ENCODE peak calls at places on chromosomes 16 and 17, in four cellular contexts. One of them, this sample, is unnamed.

GRCh38 chr17:74210191-74211140 is 2.9 kb upstream of the TTYH2 start:
- DNase-seq in heart left ventricle: peak; percentile 60
- DNase-seq in fibroblast of lung: peak; percentile 62
- DNase-seq in left lung: peak; percentile 64
- DNase-seq in this sample: peak; percentile 70

GRCh38 chr16:54657058-54657708 is 273.5 kb upstream of the IRX5 start:
- DNase-seq in fibroblast of lung: no peak
- DNase-seq in heart left ventricle: no peak
- DNase-seq in left lung: peak; percentile 43
- DNase-seq in this sample: peak; percentile 41

GRCh38 chr17:43226393-43226792 is 2.0 kb downstream of the CCDC200 start:
- DNase-seq in heart left ventricle: no peak
- DNase-seq in fibroblast of lung: no peak
- DNase-seq in left lung: no peak
- DNase-seq in this sample: no peak

GRCh38 chr17:68835061-68835460 is 120.1 kb downstream of the ABCA8 start:
- DNase-seq in left lung: no peak
- DNase-seq in heart left ventricle: no peak
- DNase-seq in fibroblast of lung: peak; percentile 39
- DNase-seq in this sample: no peak

GRCh38 chr16:15055141-15056053 is 477 bp downstream of the NTAN1 start:
- DNase-seq in heart left ventricle: peak; percentile 60
- DNase-seq in left lung: peak; percentile 65
- DNase-seq in fibroblast of lung: peak; percentile 42
- DNase-seq in this sample: peak; percentile 39

GRCh38 chr16:88639231-88640038 is 1.1 kb downstream of the IL17C start:
- DNase-seq in heart left ventricle: no peak
- DNase-seq in left lung: no peak
- DNase-seq in fibroblast of lung: no peak
- DNase-seq in this sample: no peak

GRCh38 chr17:16304832-16305231 is 48.4 kb downstream of the CENPV start:
- DNase-seq in heart left ventricle: no peak
- DNase-seq in left lung: no peak
- DNase-seq in fibroblast of lung: peak; percentile 65
- DNase-seq in this sample: peak; percentile 51

GRCh38 chr17:57549468-57549867 is 195.6 kb downstream of the CCDC182 start:
- DNase-seq in heart left ventricle: no peak
- DNase-seq in left lung: no peak
- DNase-seq in fibroblast of lung: no peak
- DNase-seq in this sample: no peak

GRCh38 chr16:51391798-51392511 is 240.9 kb upstream of the SALL1 start:
- DNase-seq in left lung: no peak
- DNase-seq in heart left ventricle: no peak
- DNase-seq in fibroblast of lung: peak; percentile 4
- DNase-seq in this sample: peak; percentile 13

GRCh38 chr17:76026714-76027158 is 370 bp downstream of the EVPL start:
- DNase-seq in fibroblast of lung: no peak
- DNase-seq in left lung: no peak
- DNase-seq in heart left ventricle: no peak
- DNase-seq in this sample: no peak

GRCh38 chr16:23206986-23207385 is 24.4 kb downstream of the SCNN1G start:
- DNase-seq in heart left ventricle: no peak
- DNase-seq in left lung: no peak
- DNase-seq in fibroblast of lung: no peak
- DNase-seq in this sample: no peak

GRCh38 chr16:56202036-56202435 is 10.7 kb downstream of the GNAO1 start:
- DNase-seq in heart left ventricle: no peak
- DNase-seq in fibroblast of lung: no peak
- DNase-seq in left lung: no peak
- DNase-seq in this sample: no peak

GRCh38 chr17:8953152-8953885 is 12.2 kb downstream of the PIK3R5 start:
- DNase-seq in fibroblast of lung: no peak
- DNase-seq in heart left ventricle: no peak
- DNase-seq in left lung: no peak
- DNase-seq in this sample: no peak

GRCh38 chr16:88071908-88072307 is 120.7 kb downstream of the BANP start:
- DNase-seq in heart left ventricle: no peak
- DNase-seq in left lung: no peak
- DNase-seq in fibroblast of lung: no peak
- DNase-seq in this sample: no peak

GRCh38 chr16:88533381-88533831 is 36.8 kb upstream of the ZC3H18 start:
- DNase-seq in heart left ventricle: no peak
- DNase-seq in left lung: no peak
- DNase-seq in fibroblast of lung: peak; percentile 50
- DNase-seq in this sample: no peak

GRCh38 chr17:61291457-61292311 is 108.0 kb upstream of the TBX2 start:
- DNase-seq in fibroblast of lung: peak; percentile 82
- DNase-seq in left lung: no peak
- DNase-seq in heart left ventricle: no peak
- DNase-seq in this sample: peak; percentile 29

GRCh38 chr16:16045879-16046278 is 96.5 kb downstream of the ABCC1 start:
- DNase-seq in left lung: no peak
- DNase-seq in fibroblast of lung: no peak
- DNase-seq in heart left ventricle: no peak
- DNase-seq in this sample: no peak

GRCh38 chr16:26521626-26522025 is 545.1 kb upstream of the C16orf82 start:
- DNase-seq in left lung: no peak
- DNase-seq in fibroblast of lung: no peak
- DNase-seq in heart left ventricle: no peak
- DNase-seq in this sample: no peak

GRCh38 chr17:37742114-37742761 is 2.6 kb downstream of the HNF1B start:
- DNase-seq in fibroblast of lung: peak; percentile 22
- DNase-seq in left lung: no peak
- DNase-seq in heart left ventricle: no peak
- DNase-seq in this sample: no peak

GRCh38 chr16:1057252-1057932 is 15.2 kb upstream of the SSTR5 start:
- DNase-seq in fibroblast of lung: no peak
- DNase-seq in heart left ventricle: no peak
- DNase-seq in left lung: no peak
- DNase-seq in this sample: peak; percentile 19

GRCh38 chr16:9499921-9500593 is 408.6 kb downstream of the HAPSTR1 start:
- DNase-seq in fibroblast of lung: no peak
- DNase-seq in heart left ventricle: peak; percentile 30
- DNase-seq in left lung: no peak
- DNase-seq in this sample: no peak

GRCh38 chr16:86387461-86388440 is 122.6 kb upstream of the FOXF1 start:
- DNase-seq in fibroblast of lung: peak; percentile 98
- DNase-seq in heart left ventricle: no peak
- DNase-seq in left lung: no peak
- DNase-seq in this sample: peak; percentile 99

GRCh38 chr17:74361613-74362391 is at the start of gene BTBD17:
- DNase-seq in left lung: no peak
- DNase-seq in fibroblast of lung: peak; percentile 6
- DNase-seq in heart left ventricle: peak; percentile 61
- DNase-seq in this sample: no peak

GRCh38 chr16:85167589-85168537 is 55.6 kb upstream of the CIBAR2 start:
- DNase-seq in left lung: no peak
- DNase-seq in fibroblast of lung: no peak
- DNase-seq in heart left ventricle: no peak
- DNase-seq in this sample: no peak

GRCh38 chr16:85169333-85170065 is 57.2 kb upstream of the CIBAR2 start:
- DNase-seq in fibroblast of lung: peak; percentile 38
- DNase-seq in left lung: no peak
- DNase-seq in heart left ventricle: no peak
- DNase-seq in this sample: peak; percentile 48

GRCh38 chr16:85170066-85171003 is 58.1 kb upstream of the CIBAR2 start:
- DNase-seq in heart left ventricle: no peak
- DNase-seq in left lung: no peak
- DNase-seq in fibroblast of lung: peak; percentile 32
- DNase-seq in this sample: no peak

GRCh38 chr16:85166699-85167588 is 54.7 kb upstream of the CIBAR2 start:
- DNase-seq in left lung: no peak
- DNase-seq in heart left ventricle: no peak
- DNase-seq in fibroblast of lung: no peak
- DNase-seq in this sample: no peak

DNA sequence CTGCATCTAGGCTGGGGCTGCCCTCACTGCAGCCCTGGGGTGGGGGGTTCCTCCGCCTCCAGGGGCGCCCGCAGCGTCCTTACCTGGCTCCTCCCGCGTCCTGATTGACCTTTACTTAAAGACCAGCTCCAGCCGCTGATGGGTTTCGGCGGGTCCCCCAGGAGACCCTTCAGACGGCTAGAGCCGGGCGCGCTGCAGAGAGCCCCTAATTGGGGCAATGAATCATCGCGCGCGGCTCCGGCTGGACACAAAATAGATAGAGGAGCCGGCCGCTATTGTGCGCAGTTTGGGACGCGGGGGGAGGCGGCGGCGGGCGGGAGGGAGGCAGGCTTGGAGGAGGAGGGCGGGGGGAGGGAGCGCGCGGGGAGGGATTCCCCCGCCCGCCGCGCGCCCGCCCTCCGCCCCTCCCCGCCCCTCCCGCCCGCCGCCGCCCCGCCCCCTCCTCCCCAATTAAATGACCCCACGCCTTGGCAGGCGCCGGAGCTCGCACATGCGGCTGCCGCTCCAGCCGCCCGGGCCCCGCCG is 56.5 kb upstream of the CIBAR2 start:
- DNase-seq in heart left ventricle: peak; percentile 82
- DNase-seq in left lung: no peak
- DNase-seq in fibroblast of lung: peak; percentile 61
- DNase-seq in this sample: peak; percentile 59
- H3K4me3 ChIP-seq in heart left ventricle: no peak overlapping the region
- H3K4me3 ChIP-seq in left lung: peak overlapping the region; percentile 18
- H3K4me3 ChIP-seq in fibroblast of lung: peak overlapping the region; percentile 22
- H3K4me3 ChIP-seq in this sample: peak overlapping the region; percentile 21

DNA sequence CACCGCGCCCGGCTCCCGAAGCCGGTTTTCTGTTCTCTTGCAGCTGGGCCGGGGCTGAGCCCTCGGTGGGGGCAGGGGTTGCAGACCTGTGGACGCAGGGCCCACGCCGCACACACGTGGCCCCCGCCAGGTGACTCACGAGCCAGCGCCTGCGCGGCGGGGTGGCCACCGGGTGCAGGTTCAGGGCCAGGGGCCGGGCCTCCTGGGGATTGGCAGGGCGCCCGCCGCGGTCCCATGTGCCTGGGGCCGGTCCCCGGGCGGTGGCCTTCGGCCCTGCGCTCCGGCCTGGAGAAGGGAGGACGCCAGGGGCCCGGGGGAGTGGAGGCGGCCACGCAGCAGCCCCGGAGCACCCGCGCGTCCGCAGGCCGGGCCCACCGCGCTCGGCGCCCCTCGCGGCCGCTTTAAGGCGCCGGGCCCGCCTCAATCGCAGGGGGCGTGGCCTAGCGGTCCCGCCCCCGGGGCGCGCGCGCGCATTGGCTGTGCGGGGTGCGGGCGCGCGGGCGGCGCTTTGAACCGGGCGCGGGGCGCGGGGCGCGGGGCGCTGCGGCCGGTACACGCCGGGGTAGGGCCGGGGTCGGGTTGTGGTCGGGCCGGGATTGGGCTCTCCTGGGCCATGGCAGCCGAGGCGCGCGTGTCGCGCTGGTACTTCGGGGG is at the start of gene SLC25A10:
- DNase-seq in heart left ventricle: peak; percentile 70
- DNase-seq in fibroblast of lung: peak; percentile 68
- DNase-seq in left lung: peak; percentile 81
- DNase-seq in this sample: peak; percentile 68
- TF ChIP-seq CTCF in heart left ventricle: peak; percentile 23
- TF ChIP-seq CTCF in fibroblast of lung: no peak
- TF ChIP-seq CTCF in left lung: peak; percentile 29
- TF ChIP-seq CTCF in this sample: no peak

GRCh38 chr17:82483204-82483660 is 24.7 kb downstream of the NARF start:
- DNase-seq in heart left ventricle: no peak
- DNase-seq in left lung: no peak
- DNase-seq in fibroblast of lung: no peak
- DNase-seq in this sample: no peak
- H3K4me3 ChIP-seq in heart left ventricle: no peak overlapping the region
- H3K4me3 ChIP-seq in left lung: no peak overlapping the region
- H3K4me3 ChIP-seq in fibroblast of lung: no peak overlapping the region
- H3K4me3 ChIP-seq in this sample: no peak overlapping the region

DNA sequence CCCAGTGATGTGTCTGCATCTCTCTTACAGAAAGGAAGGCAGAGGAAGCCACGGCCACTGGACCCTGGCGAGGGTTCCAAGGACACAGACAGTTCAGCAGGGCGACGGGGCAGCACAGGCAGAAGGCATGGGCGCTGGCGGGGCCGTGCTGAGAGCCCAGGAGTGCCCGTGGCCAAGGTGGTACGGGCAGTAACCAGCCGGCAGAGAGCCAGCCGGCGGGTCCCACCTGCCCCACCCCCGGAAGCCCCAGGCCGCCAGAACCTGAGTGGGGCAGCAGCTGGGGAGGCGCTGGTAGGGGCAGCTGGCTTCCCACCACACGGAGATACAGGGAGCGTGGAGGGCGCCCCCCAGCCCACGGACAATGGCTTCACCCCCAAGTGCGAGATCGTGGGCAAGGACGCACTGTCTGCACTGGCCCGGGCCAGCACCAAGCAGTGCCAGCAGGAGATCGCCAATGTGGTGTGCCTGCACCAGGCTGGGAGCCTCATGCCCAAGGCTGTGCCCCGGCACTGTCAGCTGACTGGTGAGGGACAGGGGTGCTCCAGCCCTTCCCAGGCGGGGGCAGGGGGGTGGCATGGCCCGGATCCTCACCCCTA is 7.8 kb downstream of the XYLT2 start:
- DNase-seq in heart left ventricle: no peak
- DNase-seq in left lung: no peak
- DNase-seq in fibroblast of lung: no peak
- DNase-seq in this sample: no peak
- TF ChIP-seq CTCF in heart left ventricle: no peak
- TF ChIP-seq CTCF in left lung: no peak
- TF ChIP-seq CTCF in fibroblast of lung: no peak
- TF ChIP-seq CTCF in this sample: no peak

GRCh38 chr16:4324871-4325740 is 9.2 kb downstream of the GLIS2 start:
- DNase-seq in left lung: no peak
- DNase-seq in fibroblast of lung: no peak
- DNase-seq in heart left ventricle: no peak
- DNase-seq in this sample: no peak

GRCh38 chr16:4327782-4328579 is 12.1 kb downstream of the GLIS2 start:
- DNase-seq in left lung: peak; percentile 80
- DNase-seq in heart left ventricle: peak; percentile 90
- DNase-seq in fibroblast of lung: peak; percentile 80
- DNase-seq in this sample: peak; percentile 82

GRCh38 chr16:4328580-4329353 is 12.9 kb downstream of the GLIS2 start:
- DNase-seq in left lung: no peak
- DNase-seq in heart left ventricle: peak; percentile 79
- DNase-seq in fibroblast of lung: no peak
- DNase-seq in this sample: no peak

GRCh38 chr16:4329354-4329775 is 13.5 kb downstream of the GLIS2 start:
- DNase-seq in left lung: no peak
- DNase-seq in fibroblast of lung: no peak
- DNase-seq in heart left ventricle: no peak
- DNase-seq in this sample: no peak

DNA sequence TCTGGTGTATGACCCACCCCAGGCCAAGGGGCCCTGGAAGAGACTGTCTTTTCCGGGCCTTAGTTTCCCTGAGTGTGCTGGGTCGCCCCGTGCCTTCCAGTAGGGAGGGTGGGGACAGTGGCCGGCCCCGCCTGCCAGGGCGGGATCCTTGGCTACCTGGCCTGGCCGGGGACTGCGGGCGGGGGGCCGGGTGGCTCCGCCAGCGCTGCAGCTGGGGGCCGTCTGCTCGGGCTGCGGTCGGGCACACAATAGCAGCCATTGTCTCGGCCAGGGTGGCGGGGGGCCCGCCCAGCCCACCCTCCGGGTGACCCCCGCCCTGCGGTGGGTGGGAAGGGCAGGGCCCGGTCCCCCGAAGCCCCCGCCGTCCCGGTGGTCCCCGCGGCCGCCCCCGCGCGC is 11.5 kb downstream of the GLIS2 start:
- DNase-seq in fibroblast of lung: no peak
- DNase-seq in heart left ventricle: no peak
- DNase-seq in left lung: no peak
- DNase-seq in this sample: no peak
- H3K4me3 ChIP-seq in fibroblast of lung: no peak overlapping the region
- H3K4me3 ChIP-seq in heart left ventricle: peak overlapping the region; percentile 41
- H3K4me3 ChIP-seq in left lung: peak overlapping the region; percentile 27
- H3K4me3 ChIP-seq in this sample: peak overlapping the region; percentile 45